ENCODE peak calls at places on chromosomes 4 and X, in seven cellular contexts. B, G, L, E, T, U and Y are unnamed samples. For H3K36me3, the result is how much of the 10 kb centered on the place peaks cover.

GRCh38 chr4:110550260-110550659 is 72.6 kb downstream of the PITX2 start:
- DNase-seq in T (no peak), B (peak), E (no peak), G (no peak), U (peak), L (no peak), Y (no peak)

GRCh38 chr4:109998867-109999303 is 86.2 kb downstream of the EGF start:
- DNase-seq in E (peak), T (no peak), L (no peak), B (peak), G (peak), U (peak), Y (no peak)

GRCh38 chr4:168562021-168562691 is 65.3 kb downstream of the PALLD start:
- DNase-seq in U (no peak), G (no peak), L (no peak), E (no peak), T (no peak), B (peak), Y (no peak)

GRCh38 chrX:34918091-34918736 is 24.4 kb upstream of the FAM47B start:
- DNase-seq in G (no peak), U (peak), B (peak), L (no peak), E (no peak), T (no peak), Y (no peak)

GRCh38 chr4:164977243-164978164 is at the start of gene TRIM61:
- DNase-seq in U (peak), G (peak), T (peak), B (no peak), L (no peak), E (peak), Y (no peak)

GRCh38 chrX:9912341-9912740 is 54.8 kb upstream of the CLDN34 start:
- DNase-seq in L (no peak), U (no peak), E (no peak), T (no peak), B (peak), G (no peak), Y (no peak)

GRCh38 chr4:26441110-26441509 is 49.2 kb downstream of the CCKAR start:
- DNase-seq in G (no peak), T (no peak), B (peak), L (no peak), E (no peak), U (no peak), Y (no peak)

GRCh38 chr4:108544504-108544903 is 75.9 kb upstream of the RPL34 start:
- DNase-seq in G (no peak), B (peak), T (no peak), U (peak), E (no peak), L (no peak), Y (no peak)

GRCh38 chr4:180456928-180457327 is 1786.3 kb upstream of the TENM3 start:
- DNase-seq in U (no peak), E (no peak), T (no peak), G (no peak), B (no peak), L (no peak), Y (no peak)

GRCh38 chr4:93983133-93983532 is 154.6 kb downstream of the ATOH1 start:
- DNase-seq in E (no peak), U (no peak), L (no peak), G (no peak), T (no peak), B (no peak), Y (no peak)

GRCh38 chr4:189088783-189089182 is 851.9 kb upstream of the FRG1 start:
- DNase-seq in G (no peak), E (no peak), L (no peak), T (no peak), B (no peak), U (no peak), Y (no peak)

GRCh38 chr4:19164334-19164733 is 1087.4 kb upstream of the SLIT2 start:
- DNase-seq in B (no peak), G (no peak), E (no peak), L (no peak), U (no peak), T (no peak), Y (no peak)

GRCh38 chr4:101993841-101994221 is 203.3 kb downstream of the BANK1 start:
- DNase-seq in T (no peak), U (no peak), L (no peak), G (no peak), B (no peak), E (no peak), Y (no peak)

GRCh38 chr4:164648151-164648848 is 105.6 kb upstream of the SMIM31 start:
- DNase-seq in L (no peak), U (no peak), B (peak), T (no peak), E (no peak), G (no peak), Y (no peak)

GRCh38 chrX:107736781-107737531 is 38.6 kb downstream of the TSC22D3 start:
- DNase-seq in E (no peak), L (no peak), G (no peak), T (no peak), B (no peak), U (peak), Y (no peak)

GRCh38 chr4:4641661-4642180 is 99.9 kb upstream of the STX18 start:
- DNase-seq in L (no peak), U (no peak), B (no peak), G (no peak), E (no peak), T (no peak), Y (no peak)

GRCh38 chr4:123052007-123052406 is 129.6 kb upstream of the NUDT6 start:
- DNase-seq in L (no peak), B (no peak), E (no peak), G (no peak), U (no peak), T (no peak), Y (no peak)

GRCh38 chr4:96343836-96344235 is 503.9 kb downstream of the PDHA2 start:
- DNase-seq in E (no peak), B (no peak), G (no peak), U (no peak), L (no peak), T (no peak), Y (no peak)

GRCh38 chrX:103446665-103447302 is 70.4 kb downstream of the BEX3 start:
- DNase-seq in T (no peak), B (peak), E (no peak), L (no peak), U (no peak), G (no peak), Y (no peak)

GRCh38 chrX:20067709-20068315 is 48.9 kb downstream of the MAP7D2 start:
- DNase-seq in B (peak), T (peak), U (peak), E (peak), L (peak), G (no peak), Y (peak)

GRCh38 chrX:72308566-72309296 is 3.0 kb upstream of the CITED1 start:
- DNase-seq in T (peak), G (peak), U (peak), B (peak), L (peak), E (peak), Y (no peak)

GRCh38 chr4:96315815-96316214 is 475.9 kb downstream of the PDHA2 start:
- DNase-seq in E (no peak), U (peak), T (no peak), B (no peak), L (no peak), G (no peak), Y (no peak)

GRCh38 chr4:177508662-177509061 is 66.4 kb upstream of the AGA start:
- DNase-seq in G (no peak), L (no peak), E (no peak), T (no peak), U (no peak), B (no peak), Y (no peak)

GRCh38 chrX:12411831-12412230 is 273.6 kb downstream of the FRMPD4 start:
- DNase-seq in G (no peak), U (no peak), T (no peak), B (no peak), E (no peak), L (no peak), Y (no peak)

GRCh38 chrX:109818921-109819320 is 85.9 kb upstream of the ACSL4 start:
- DNase-seq in U (no peak), B (no peak), T (no peak), G (no peak), L (no peak), E (no peak), Y (no peak)

GRCh38 chr4:55879224-55879623 is 25.8 kb downstream of the EXOC1 start:
- DNase-seq in T (no peak), E (no peak), G (no peak), L (no peak), B (no peak), U (no peak), Y (no peak)

GRCh38 chrX:2500681-2501151 is at the start of the genes DHRSX and ZBED1:
- DNase-seq in E (peak), B (no peak), T (peak), G (peak), L (peak), U (peak), Y (no peak)

GRCh38 chr4:61950625-61951024 is 750.5 kb downstream of the ADGRL3 start:
- DNase-seq in G (no peak), L (no peak), T (no peak), E (no peak), U (no peak), B (no peak), Y (no peak)

GRCh38 chr4:113811329-113811728 is 49.8 kb upstream of the CAMK2D start:
- DNase-seq in L (no peak), G (no peak), E (no peak), T (no peak), U (no peak), B (peak), Y (no peak)

GRCh38 chrX:19554786-19555185 is 39.5 kb upstream of the MAP3K15 start:
- DNase-seq in E (no peak), T (no peak), B (peak), L (no peak), U (peak), G (no peak), Y (no peak)

GRCh38 chrX:118761950-118762725 is 34.7 kb downstream of the IL13RA1 start:
- DNase-seq in G (no peak), L (no peak), E (no peak), B (no peak), T (no peak), U (no peak), Y (no peak)

GRCh38 chr4:151012836-151013235 is 2.2 kb downstream of the LRBA start:
- DNase-seq in L (no peak), U (no peak), T (no peak), E (no peak), B (peak), G (no peak), Y (no peak)
- H3K4me3 ChIP-seq in L (no peak), U (no peak), T (peak), E (peak), B (peak), G (peak), Y (peak)

GRCh38 chr4:530017-530781 is 31.2 kb downstream of the PIGG start:
- DNase-seq in G (no peak), E (no peak), U (no peak), B (no peak), T (no peak), L (no peak), Y (no peak)
- H3K36me3 ChIP-seq in G (under half), E (under half), U (half or more), B (under half), T (under half), L (under half), Y (under half)

DNA sequence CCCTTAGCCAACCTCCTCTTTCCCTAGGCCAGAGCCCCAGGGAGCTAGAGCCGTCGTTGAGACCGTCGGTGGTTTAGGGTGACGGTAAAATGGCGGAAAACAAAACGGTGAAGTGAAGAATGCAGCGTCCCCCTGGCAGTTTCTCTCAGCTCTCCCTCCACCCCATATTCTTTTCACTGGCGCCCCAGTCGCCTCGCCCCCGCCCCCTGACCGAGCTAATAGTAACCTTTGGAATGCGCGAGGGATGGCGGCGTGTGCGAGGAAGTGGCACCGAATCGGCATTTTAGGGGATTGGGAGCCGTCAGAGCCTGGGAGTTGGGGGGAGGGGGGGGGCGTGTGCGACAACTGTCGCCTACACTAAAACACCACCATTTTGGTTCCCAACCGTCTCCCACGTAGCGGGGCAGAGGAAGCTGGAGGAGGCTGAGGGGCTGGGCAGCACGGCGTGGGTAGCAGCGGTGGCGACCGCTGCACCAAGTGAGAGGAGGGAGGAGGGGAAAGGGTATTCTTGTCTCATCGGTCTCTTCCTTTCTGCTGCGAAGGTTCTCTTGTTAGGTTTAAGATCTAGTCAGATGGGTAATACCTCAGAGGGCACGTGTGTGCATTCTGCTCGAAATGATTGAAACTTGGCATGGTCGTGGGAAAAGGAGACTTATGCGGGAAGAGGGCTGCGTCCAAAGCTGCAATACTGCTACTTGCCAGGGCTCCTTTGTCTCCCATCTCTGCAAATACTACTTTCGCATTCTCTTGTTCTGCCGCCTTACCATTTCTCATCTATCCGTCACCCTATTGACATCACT is 820 bp downstream of the ZNF711 start:
- DNase-seq in L (peak), B (no peak), U (peak), T (no peak), G (peak), E (no peak), Y (no peak)
- H3K4me3 ChIP-seq in L (peak), B (peak), U (peak), T (peak), G (peak), E (peak), Y (peak)

GRCh38 chr4:128979934-128980333 is 113.4 kb downstream of the SCLT1 start:
- DNase-seq in G (no peak), L (no peak), T (no peak), U (peak), E (no peak), B (peak), Y (no peak)
- H3K36me3 ChIP-seq in G (under half), L (under half), T (under half), U (under half), E (under half), B (under half), Y (under half)

GRCh38 chr4:46977245-46977644 is 16.1 kb downstream of the GABRA4 start:
- DNase-seq in B (no peak), E (no peak), L (no peak), T (no peak), G (no peak), U (no peak), Y (no peak)

GRCh38 chr4:46975144-46975543 is 18.2 kb downstream of the GABRA4 start:
- DNase-seq in T (no peak), U (no peak), B (no peak), E (no peak), G (no peak), L (no peak), Y (no peak)

GRCh38 chr4:46975841-46976551 is 17.4 kb downstream of the GABRA4 start:
- DNase-seq in B (no peak), T (no peak), G (no peak), L (no peak), U (peak), E (no peak), Y (no peak)

DNA sequence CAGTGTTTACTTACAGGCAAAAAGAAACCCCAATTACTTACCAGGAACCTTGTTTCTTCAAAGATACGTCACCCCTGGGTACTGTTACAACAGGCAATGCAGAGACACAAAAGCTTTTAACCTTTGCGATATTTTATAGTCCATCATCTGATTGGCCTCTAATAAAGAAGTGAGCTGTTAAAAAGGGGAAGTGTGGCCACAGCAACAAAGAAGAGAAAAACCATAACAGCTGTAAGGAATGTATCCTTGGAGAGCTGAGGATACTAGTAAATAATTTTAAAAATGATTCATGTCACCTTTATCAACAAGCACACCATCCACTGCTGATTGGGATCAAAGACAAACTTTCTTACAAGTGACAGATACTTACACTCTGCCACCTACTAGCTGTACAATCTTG is 14.1 kb downstream of the GABRA4 start:
- DNase-seq in T (no peak), B (no peak), U (no peak), G (no peak), L (no peak), E (no peak), Y (no peak)
- H3K4me3 ChIP-seq in T (no peak), B (no peak), U (no peak), G (no peak), L (no peak), E (no peak), Y (no peak)

GRCh38 chrX:94455782-94456181 is 781.8 kb downstream of the FAM133A start:
- DNase-seq in G (no peak), L (no peak), B (no peak), T (no peak), U (no peak), E (no peak), Y (no peak)
- H3K36me3 ChIP-seq in G (under half), L (under half), B (under half), T (under half), U (under half), E (under half), Y (under half)

DNA sequence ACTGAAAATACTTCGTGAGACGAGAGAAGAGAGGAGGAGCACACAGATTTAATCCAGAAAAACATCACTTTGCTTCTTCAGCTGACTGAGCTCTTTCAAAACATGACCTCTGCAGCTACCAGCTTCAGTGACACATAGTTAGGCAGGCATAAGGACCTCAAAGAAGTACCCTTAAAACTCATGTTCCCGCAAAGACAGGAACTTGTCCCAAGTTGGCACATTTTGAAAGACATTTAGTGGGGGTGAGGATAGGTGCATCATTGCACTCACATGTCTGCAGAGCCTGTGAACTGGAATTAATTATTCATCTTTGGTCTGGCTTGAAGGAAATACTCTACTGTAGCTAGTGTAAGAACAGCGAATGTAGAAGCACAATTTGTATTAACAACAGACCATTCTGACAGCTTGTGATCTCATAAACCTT is 221.8 kb downstream of the MGST2 start:
- DNase-seq in E (no peak), G (no peak), L (no peak), B (peak), T (no peak), U (peak), Y (no peak)
- H3K4me3 ChIP-seq in E (peak), G (no peak), L (no peak), B (peak), T (peak), U (peak), Y (no peak)

DNA sequence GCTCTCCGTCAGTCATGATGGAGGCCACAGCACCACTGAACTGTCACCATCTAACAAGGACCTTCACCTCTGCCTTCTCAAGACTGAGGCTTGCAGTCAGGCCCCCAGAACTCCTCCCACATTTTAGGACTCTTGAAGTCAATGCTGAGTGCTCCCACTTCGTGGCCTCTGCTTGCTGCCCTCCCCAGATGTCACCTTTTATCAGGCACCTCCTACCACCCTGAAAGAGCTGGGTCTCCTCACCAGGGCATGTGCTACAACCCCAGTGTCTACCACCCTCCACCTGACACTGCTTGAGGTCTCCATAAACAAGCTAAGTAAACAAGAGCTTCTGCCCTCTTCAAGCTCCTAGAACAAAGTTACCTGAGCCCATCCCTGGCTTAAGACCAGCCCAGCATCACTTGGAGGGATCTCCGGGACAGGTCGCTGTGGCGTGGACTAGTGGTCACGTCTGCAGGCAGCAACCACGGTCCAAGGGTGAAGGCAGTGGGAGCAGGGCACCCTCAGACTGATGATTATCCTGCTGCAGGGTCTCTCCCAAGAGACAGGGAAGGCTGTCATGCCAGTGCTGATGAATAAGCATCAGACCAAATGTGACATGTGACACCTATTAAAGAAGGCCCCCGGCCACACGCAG is 7.7 kb upstream of the FAM53A start:
- DNase-seq in L (no peak), B (no peak), U (no peak), E (no peak), T (no peak), G (no peak), Y (no peak)
- H3K36me3 ChIP-seq in L (under half), B (under half), U (half or more), E (under half), T (under half), G (under half), Y (under half)

GRCh38 chrX:24156177-24156576 is 6.6 kb downstream of the ZFX start:
- DNase-seq in U (no peak), B (no peak), T (no peak), L (no peak), E (no peak), G (no peak), Y (no peak)

GRCh38 chrX:24153796-24154189 is 4.3 kb downstream of the ZFX start:
- DNase-seq in G (no peak), L (no peak), B (no peak), T (no peak), E (no peak), U (no peak), Y (no peak)

GRCh38 chrX:24154490-24155034 is 5.0 kb downstream of the ZFX start:
- DNase-seq in E (no peak), L (no peak), B (no peak), T (no peak), G (no peak), U (no peak), Y (no peak)

GRCh38 chrX:24151513-24151912 is 2.0 kb downstream of the ZFX start:
- DNase-seq in E (no peak), U (no peak), T (no peak), B (no peak), L (no peak), G (no peak), Y (no peak)

DNA sequence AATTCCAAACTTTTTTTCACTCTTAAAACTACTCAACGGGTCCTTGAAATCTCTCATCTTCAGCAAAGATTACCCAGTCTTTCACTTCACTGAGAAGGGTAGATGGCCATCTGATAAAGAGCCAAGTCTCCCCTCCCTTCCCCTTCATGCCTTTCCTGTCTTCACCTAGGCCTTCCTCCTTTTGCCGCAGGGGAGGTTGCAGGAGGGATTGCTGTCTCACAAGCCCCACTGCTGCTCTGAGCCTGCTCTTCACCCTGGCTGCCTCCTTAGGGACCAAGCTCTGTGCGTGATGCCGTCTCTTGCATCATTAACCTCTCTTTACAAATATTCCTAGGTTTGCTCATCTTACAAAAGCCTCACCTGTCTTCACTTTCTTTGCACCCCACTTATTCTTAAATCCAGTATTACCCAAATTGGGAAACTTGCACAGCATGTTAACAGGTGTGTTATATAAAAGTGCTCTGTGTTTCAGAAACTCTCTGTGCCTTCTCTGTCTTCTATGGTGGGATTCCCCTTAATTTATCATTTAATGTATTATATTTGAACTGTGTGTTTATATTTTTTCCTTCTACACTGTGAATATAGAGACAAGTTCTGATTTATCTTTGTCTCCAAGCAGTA is 3.8 kb downstream of the ZFX start:
- DNase-seq in E (no peak), L (no peak), B (no peak), T (no peak), G (peak), U (no peak), Y (no peak)
- H3K4me3 ChIP-seq in E (peak), L (no peak), B (no peak), T (peak), G (no peak), U (peak), Y (no peak)